ENCODE peak calls at places on chromosomes 11 and 22, in four cellular contexts. One of them, this sample, is unnamed.

GRCh38 chr11:47552086-47552580 is 799 bp downstream of the CELF1 start:
- DNase-seq in DMS153: no peak
- DNase-seq in NCI-H2171 treated with DMSO at 0.1 percent for 48 hours: no peak
- DNase-seq in mucosa of descending colon: no peak
- DNase-seq in this sample: no peak

GRCh38 chr22:45400046-45400445 is 13.4 kb downstream of the SMC1B start:
- DNase-seq in NCI-H2171 treated with DMSO at 0.1 percent for 48 hours: peak
- DNase-seq in mucosa of descending colon: no peak
- DNase-seq in DMS153: no peak
- DNase-seq in this sample: no peak

GRCh38 chr11:57641011-57641410 is 8.7 kb downstream of the YPEL4 start:
- DNase-seq in NCI-H2171 treated with DMSO at 0.1 percent for 48 hours: no peak
- DNase-seq in DMS153: no peak
- DNase-seq in mucosa of descending colon: no peak
- DNase-seq in this sample: no peak

GRCh38 chr22:45240810-45241631 is at the start of gene KIAA0930:
- DNase-seq in mucosa of descending colon: peak
- DNase-seq in NCI-H2171 treated with DMSO at 0.1 percent for 48 hours: peak
- DNase-seq in DMS153: peak
- DNase-seq in this sample: no peak

GRCh38 chr22:38986629-38987028 is 4.5 kb downstream of the APOBEC3B start:
- DNase-seq in NCI-H2171 treated with DMSO at 0.1 percent for 48 hours: no peak
- DNase-seq in DMS153: no peak
- DNase-seq in mucosa of descending colon: no peak
- DNase-seq in this sample: no peak

GRCh38 chr11:78696177-78696576 is 121.5 kb upstream of the NARS2 start:
- DNase-seq in DMS153: no peak
- DNase-seq in NCI-H2171 treated with DMSO at 0.1 percent for 48 hours: no peak
- DNase-seq in mucosa of descending colon: no peak
- DNase-seq in this sample: no peak

GRCh38 chr11:75333807-75334140 is 17.7 kb downstream of the ARRB1 start:
- DNase-seq in DMS153: no peak
- DNase-seq in mucosa of descending colon: no peak
- DNase-seq in NCI-H2171 treated with DMSO at 0.1 percent for 48 hours: no peak
- DNase-seq in this sample: no peak

GRCh38 chr11:7793233-7793632 is 3.5 kb downstream of the OR5P2 start:
- DNase-seq in mucosa of descending colon: no peak
- DNase-seq in DMS153: no peak
- DNase-seq in NCI-H2171 treated with DMSO at 0.1 percent for 48 hours: no peak
- DNase-seq in this sample: no peak

GRCh38 chr11:4480577-4481539 is 1.6 kb upstream of the OR52K1 start:
- DNase-seq in mucosa of descending colon: no peak
- DNase-seq in NCI-H2171 treated with DMSO at 0.1 percent for 48 hours: no peak
- DNase-seq in DMS153: no peak
- DNase-seq in this sample: no peak

GRCh38 chr11:130674686-130675085 is 226.2 kb downstream of the ADAMTS15 start:
- DNase-seq in NCI-H2171 treated with DMSO at 0.1 percent for 48 hours: no peak
- DNase-seq in mucosa of descending colon: no peak
- DNase-seq in DMS153: no peak
- DNase-seq in this sample: no peak

GRCh38 chr11:1949922-1950321 is 2.8 kb downstream of the MRPL23 start:
- DNase-seq in mucosa of descending colon: no peak
- DNase-seq in DMS153: no peak
- DNase-seq in NCI-H2171 treated with DMSO at 0.1 percent for 48 hours: no peak
- DNase-seq in this sample: no peak

GRCh38 chr22:27495325-27495724 is 306.2 kb downstream of the MN1 start:
- DNase-seq in DMS153: no peak
- DNase-seq in mucosa of descending colon: no peak
- DNase-seq in NCI-H2171 treated with DMSO at 0.1 percent for 48 hours: no peak
- DNase-seq in this sample: no peak

GRCh38 chr11:7610393-7610792 is 62.9 kb downstream of the CYB5R2 start:
- DNase-seq in DMS153: no peak
- DNase-seq in NCI-H2171 treated with DMSO at 0.1 percent for 48 hours: no peak
- DNase-seq in mucosa of descending colon: no peak
- DNase-seq in this sample: no peak

This sample was measured in NCI-H510A.